ENCODE peak calls at places on chromosomes 16 and 17, in nine cellular contexts. R is AG08395, H is ovary, G is hepatic stellate cell, M is ELR, P is PC-9, B is NCI-H345, X is AML-193, K is A549. F is an unnamed sample.

GRCh38 chr17:21381076-21381706 is 5.0 kb downstream of the KCNJ12 start:
- DNase-seq in K (no peak), M (no peak), P (no peak), R (no peak), X (no peak), G (no peak), H (no peak), B (no peak), F (no peak)

GRCh38 chr16:2470234-2470601 is 879 bp upstream of the NTN3 start:
- DNase-seq in K (no peak), P (no peak), R (no peak), H (no peak), G (no peak), X (no peak), B (no peak), M (no peak), F (no peak)

GRCh38 chr17:885971-886571 is 93.5 kb downstream of the NXN start:
- DNase-seq in G (no peak), R (no peak), X (no peak), M (no peak), B (no peak), K (no peak), H (peak), P (no peak), F (no peak)

GRCh38 chr17:12659500-12659899 is 6.2 kb upstream of the MYOCD start:
- DNase-seq in B (no peak), K (peak), X (no peak), G (peak), M (peak), H (no peak), R (peak), P (no peak), F (no peak)

GRCh38 chr16:85177448-85177846 is 65.2 kb upstream of the CIBAR2 start:
- DNase-seq in H (no peak), P (peak), K (no peak), R (no peak), G (no peak), X (no peak), B (no peak), M (no peak), F (no peak)

GRCh38 chr16:25922438-25922837 is 230.7 kb downstream of the HS3ST4 start:
- DNase-seq in P (no peak), B (no peak), M (no peak), H (no peak), K (no peak), R (no peak), X (no peak), G (no peak), F (no peak)

GRCh38 chr16:12532871-12533610 is 270.6 kb downstream of the CPPED1 start:
- DNase-seq in G (no peak), K (no peak), P (no peak), B (no peak), M (no peak), R (no peak), H (no peak), X (no peak), F (no peak)

GRCh38 chr16:86462334-86463084 is 47.8 kb upstream of the FOXF1 start:
- DNase-seq in K (no peak), B (no peak), P (no peak), M (peak), X (no peak), R (no peak), H (no peak), G (no peak), F (no peak)

GRCh38 chr17:41634639-41635038 is 10.3 kb upstream of the KRT17 start:
- DNase-seq in K (no peak), X (no peak), B (no peak), H (no peak), R (no peak), G (no peak), M (no peak), P (no peak), F (no peak)